ENCODE peak calls at places on chromosomes 6 and 20, in nine cellular contexts. A is activated CD4-positive, alpha-beta T cell treated with anti-CD3 and anti-CD28 coated beads, Interleukin-2, amount 50 U/mL, for 24 hours; C is SW 1271; Y is mesendoderm; M is tibial nerve; D is NCI-H1105; V is mesothelial cell of epicardium; J is HL-60; F is cardiac muscle cell. R is an unnamed sample.

GRCh38 chr20:8909596-8909995 is 159.3 kb upstream of the PLCB4 start:
- DNase-seq in C (no peak), A (no peak), F (no peak), Y (no peak), D (no peak), V (no peak), M (no peak), J (no peak), R (no peak)

GRCh38 chr6:44058617-44059358 is 68.5 kb downstream of the MRPL14 start:
- DNase-seq in D (no peak), F (peak; percentile 99), V (no peak), J (peak; percentile 94), Y (peak; percentile 94), M (peak; percentile 46), A (no peak), C (no peak), R (no peak)

GRCh38 chr20:25514195-25514594 is 71.1 kb downstream of the NINL start:
- DNase-seq in V (no peak), M (no peak), D (no peak), J (no peak), Y (no peak), C (no peak), A (no peak), F (no peak), R (no peak)

GRCh38 chr6:6645266-6645917 is 56.9 kb downstream of the LY86 start:
- DNase-seq in Y (no peak), M (no peak), V (no peak), J (peak; percentile 86), C (no peak), D (no peak), A (no peak), F (no peak), R (no peak)

GRCh38 chr20:63053430-63054102 is 46.8 kb upstream of the BHLHE23 start:
- DNase-seq in V (no peak), A (no peak), F (no peak), J (no peak), M (no peak), C (no peak), Y (no peak), D (no peak), R (no peak)

GRCh38 chr20:44582321-44583025 is at the start of gene PKIG:
- DNase-seq in F (peak; percentile 87), C (no peak), Y (no peak), M (no peak), A (no peak), V (no peak), J (no peak), D (no peak), R (no peak)

GRCh38 chr6:1027795-1028569 is 283.9 kb upstream of the FOXQ1 start:
- DNase-seq in J (no peak), D (no peak), C (no peak), A (no peak), V (no peak), F (no peak), Y (peak; percentile 81), M (no peak), R (no peak)

GRCh38 chr6:162882817-162883481 is 155.2 kb downstream of the PACRG start:
- DNase-seq in C (no peak), F (no peak), A (no peak), D (no peak), Y (peak; percentile 16), V (no peak), M (no peak), J (no peak), R (no peak)

GRCh38 chr20:52748235-52748950 is 223.8 kb upstream of the TSHZ2 start:
- DNase-seq in M (no peak), Y (no peak), C (no peak), V (no peak), J (no peak), F (peak; percentile 61), A (no peak), D (no peak), R (no peak)

GRCh38 chr6:21931641-21932335 is 338.2 kb downstream of the SOX4 start:
- DNase-seq in M (no peak), F (peak; percentile 73), A (no peak), C (no peak), Y (no peak), V (no peak), J (no peak), D (no peak), R (no peak)

GRCh38 chr6:11042750-11043551 is 1.2 kb downstream of the ELOVL2 start:
- DNase-seq in V (no peak), D (peak; percentile 13), J (no peak), M (no peak), F (peak; percentile 55), A (no peak), C (no peak), Y (peak; percentile 34), R (no peak)

GRCh38 chr20:5557123-5557522 is 193.1 kb upstream of the SHLD1 start:
- DNase-seq in D (peak; percentile 7), F (peak; percentile 54), J (peak; percentile 56), C (peak; percentile 59), Y (peak; percentile 60), V (no peak), A (no peak), M (peak; percentile 21), R (no peak)

GRCh38 chr20:32457476-32457986 is 99.4 kb downstream of the ASXL1 start:
- DNase-seq in V (peak; percentile 78), F (peak; percentile 75), Y (peak; percentile 92), D (peak; percentile 34), J (no peak), C (peak; percentile 40), M (no peak), A (no peak), R (peak; percentile 43)

GRCh38 chr20:58942549-58942948 is 38.5 kb upstream of the NELFCD start:
- DNase-seq in V (no peak), J (no peak), A (no peak), C (no peak), M (no peak), Y (no peak), F (no peak), D (no peak), R (no peak)

GRCh38 chr6:14283600-14284235 is 166.1 kb downstream of the CD83 start:
- DNase-seq in A (no peak), D (no peak), V (no peak), J (no peak), M (no peak), Y (peak; percentile 43), C (no peak), F (no peak), R (no peak)

GRCh38 chr6:14499804-14500203 is 382.2 kb downstream of the CD83 start:
- DNase-seq in D (no peak), F (peak; percentile 70), Y (peak; percentile 23), M (no peak), A (no peak), J (no peak), C (peak; percentile 90), V (peak; percentile 63), R (no peak)

GRCh38 chr6:21556968-21557721 is 36.4 kb upstream of the SOX4 start:
- DNase-seq in M (no peak), J (no peak), A (no peak), Y (no peak), C (no peak), D (peak; percentile 15), F (no peak), V (no peak), R (no peak)

GRCh38 chr20:47380481-47380880 is 24.0 kb upstream of the ZMYND8 start:
- DNase-seq in F (peak; percentile 34), D (no peak), M (no peak), J (no peak), C (no peak), Y (no peak), A (no peak), V (no peak), R (no peak)

GRCh38 chr6:52672422-52673025 is 1.6 kb downstream of the TMEM14A start:
- DNase-seq in M (no peak), J (no peak), F (no peak), A (no peak), D (no peak), C (peak; percentile 3), Y (peak; percentile 66), V (no peak), R (no peak)

GRCh38 chr6:142749556-142749955 is 195.4 kb downstream of the HIVEP2 start:
- DNase-seq in F (no peak), J (no peak), C (no peak), V (no peak), M (no peak), A (no peak), Y (no peak), D (no peak), R (no peak)

GRCh38 chr6:44524491-44525227 is 137.2 kb downstream of the CDC5L start:
- DNase-seq in A (no peak), C (no peak), V (no peak), F (no peak), M (no peak), Y (no peak), J (no peak), D (no peak), R (no peak)

GRCh38 chr20:63357921-63358905 is 2.9 kb downstream of the CHRNA4 start:
- DNase-seq in V (no peak), Y (no peak), D (peak; percentile 85), F (no peak), M (no peak), C (no peak), J (no peak), A (no peak), R (no peak)

R was measured in caudate nucleus.